ENCODE peak calls at places on chromosome 11, in seven cellular contexts. One of them, this sample, is unnamed.

GRCh38 chr11:71459767-71460320 is 6.8 kb downstream of the NADSYN1 start:
- DNase-seq in K562: no peak
- DNase-seq in body of pancreas: no peak
- DNase-seq in Peyer's patch: no peak
- DNase-seq in heart left ventricle: no peak
- DNase-seq in IMR-90: no peak
- DNase-seq in uterus: no peak
- DNase-seq in this sample: no peak

GRCh38 chr11:27174672-27175210 is 134.1 kb downstream of the BBOX1 start:
- DNase-seq in K562: no peak
- DNase-seq in body of pancreas: no peak
- DNase-seq in Peyer's patch: no peak
- DNase-seq in heart left ventricle: no peak
- DNase-seq in IMR-90: no peak
- DNase-seq in uterus: no peak
- DNase-seq in this sample: no peak

GRCh38 chr11:116035972-116036371 is 531.8 kb upstream of the CADM1 start:
- DNase-seq in K562: no peak
- DNase-seq in body of pancreas: no peak
- DNase-seq in Peyer's patch: no peak
- DNase-seq in heart left ventricle: no peak
- DNase-seq in IMR-90: no peak
- DNase-seq in uterus: no peak
- DNase-seq in this sample: no peak

GRCh38 chr11:94128171-94128745 is 383 bp upstream of the PANX1 start:
- DNase-seq in K562: no peak
- DNase-seq in body of pancreas: peak
- DNase-seq in Peyer's patch: no peak
- DNase-seq in heart left ventricle: no peak
- DNase-seq in IMR-90: no peak
- DNase-seq in uterus: no peak
- DNase-seq in this sample: no peak

GRCh38 chr11:2182075-2182474 is 10.5 kb upstream of the TH start:
- DNase-seq in K562: no peak
- DNase-seq in body of pancreas: no peak
- DNase-seq in Peyer's patch: no peak
- DNase-seq in heart left ventricle: no peak
- DNase-seq in IMR-90: no peak
- DNase-seq in uterus: no peak
- DNase-seq in this sample: no peak

GRCh38 chr11:103486609-103487008 is 377.4 kb downstream of the DYNC2H1 start:
- DNase-seq in K562: no peak
- DNase-seq in body of pancreas: no peak
- DNase-seq in Peyer's patch: no peak
- DNase-seq in heart left ventricle: no peak
- DNase-seq in IMR-90: peak
- DNase-seq in uterus: no peak
- DNase-seq in this sample: no peak

GRCh38 chr11:44632466-44633123 is 67.1 kb downstream of the CD82 start:
- DNase-seq in K562: peak
- DNase-seq in body of pancreas: no peak
- DNase-seq in Peyer's patch: peak
- DNase-seq in heart left ventricle: no peak
- DNase-seq in IMR-90: no peak
- DNase-seq in uterus: no peak
- DNase-seq in this sample: peak

GRCh38 chr11:125372088-125372487 is 124.0 kb downstream of the FEZ1 start:
- DNase-seq in K562: no peak
- DNase-seq in body of pancreas: no peak
- DNase-seq in Peyer's patch: no peak
- DNase-seq in heart left ventricle: no peak
- DNase-seq in IMR-90: no peak
- DNase-seq in uterus: no peak
- DNase-seq in this sample: no peak

GRCh38 chr11:129223260-129223659 is 31.1 kb upstream of the ARHGAP32 start:
- DNase-seq in K562: no peak
- DNase-seq in body of pancreas: no peak
- DNase-seq in Peyer's patch: no peak
- DNase-seq in heart left ventricle: no peak
- DNase-seq in IMR-90: no peak
- DNase-seq in uterus: no peak
- DNase-seq in this sample: no peak

GRCh38 chr11:77126861-77127673 is 979 bp upstream of the MYO7A start:
- DNase-seq in K562: peak
- DNase-seq in body of pancreas: peak
- DNase-seq in Peyer's patch: peak
- DNase-seq in heart left ventricle: peak
- DNase-seq in IMR-90: peak
- DNase-seq in uterus: peak
- DNase-seq in this sample: peak

GRCh38 chr11:34757026-34757451 is 136.1 kb downstream of the EHF start:
- DNase-seq in K562: no peak
- DNase-seq in body of pancreas: no peak
- DNase-seq in Peyer's patch: no peak
- DNase-seq in heart left ventricle: no peak
- DNase-seq in IMR-90: no peak
- DNase-seq in uterus: no peak
- DNase-seq in this sample: no peak

GRCh38 chr11:23423119-23423518 is 562.8 kb upstream of the CCDC179 start:
- DNase-seq in K562: no peak
- DNase-seq in body of pancreas: no peak
- DNase-seq in Peyer's patch: no peak
- DNase-seq in heart left ventricle: no peak
- DNase-seq in IMR-90: peak
- DNase-seq in uterus: no peak
- DNase-seq in this sample: no peak

GRCh38 chr11:1219836-1220810 is 2.7 kb upstream of the MUC5B start:
- DNase-seq in K562: no peak
- DNase-seq in body of pancreas: peak
- DNase-seq in Peyer's patch: peak
- DNase-seq in heart left ventricle: peak
- DNase-seq in IMR-90: no peak
- DNase-seq in uterus: no peak
- DNase-seq in this sample: no peak

GRCh38 chr11:59791639-59792038 is 18.9 kb downstream of the MRPL16 start:
- DNase-seq in K562: no peak
- DNase-seq in body of pancreas: no peak
- DNase-seq in Peyer's patch: no peak
- DNase-seq in heart left ventricle: no peak
- DNase-seq in IMR-90: no peak
- DNase-seq in uterus: no peak
- DNase-seq in this sample: no peak

GRCh38 chr11:70661763-70662501 is 263.6 kb downstream of the CTTN start:
- DNase-seq in K562: no peak
- DNase-seq in body of pancreas: no peak
- DNase-seq in Peyer's patch: no peak
- DNase-seq in heart left ventricle: no peak
- DNase-seq in IMR-90: peak
- DNase-seq in uterus: no peak
- DNase-seq in this sample: no peak

GRCh38 chr11:102842930-102843329 is 479 bp downstream of the MMP3 start:
- DNase-seq in K562: no peak
- DNase-seq in body of pancreas: no peak
- DNase-seq in Peyer's patch: no peak
- DNase-seq in heart left ventricle: no peak
- DNase-seq in IMR-90: peak
- DNase-seq in uterus: no peak
- DNase-seq in this sample: no peak

GRCh38 chr11:99325807-99326206 is 305.1 kb downstream of the CNTN5 start:
- DNase-seq in K562: no peak
- DNase-seq in body of pancreas: no peak
- DNase-seq in Peyer's patch: no peak
- DNase-seq in heart left ventricle: no peak
- DNase-seq in IMR-90: peak
- DNase-seq in uterus: no peak
- DNase-seq in this sample: peak

GRCh38 chr11:120334894-120335462 is 1.2 kb upstream of the ARHGEF12 start:
- DNase-seq in K562: peak
- DNase-seq in body of pancreas: peak
- DNase-seq in Peyer's patch: peak
- DNase-seq in heart left ventricle: no peak
- DNase-seq in IMR-90: peak
- DNase-seq in uterus: peak
- DNase-seq in this sample: peak

GRCh38 chr11:6326303-6326702 is 6.0 kb upstream of the CAVIN3 start:
- DNase-seq in K562: no peak
- DNase-seq in body of pancreas: no peak
- DNase-seq in Peyer's patch: no peak
- DNase-seq in heart left ventricle: no peak
- DNase-seq in IMR-90: no peak
- DNase-seq in uterus: no peak
- DNase-seq in this sample: no peak

GRCh38 chr11:64971421-64972233 is at the start of gene MAJIN:
- DNase-seq in K562: peak
- DNase-seq in body of pancreas: peak
- DNase-seq in Peyer's patch: peak
- DNase-seq in heart left ventricle: peak
- DNase-seq in IMR-90: peak
- DNase-seq in uterus: peak
- DNase-seq in this sample: no peak

GRCh38 chr11:83071641-83072591 is at the start of gene RAB30:
- DNase-seq in K562: peak
- DNase-seq in body of pancreas: peak
- DNase-seq in Peyer's patch: peak
- DNase-seq in heart left ventricle: peak
- DNase-seq in IMR-90: peak
- DNase-seq in uterus: peak
- DNase-seq in this sample: peak
- TF ChIP-seq POLR2A in K562: peak
- TF ChIP-seq POLR2A in body of pancreas: peak
- TF ChIP-seq POLR2A in Peyer's patch: peak
- TF ChIP-seq POLR2A in heart left ventricle: peak
- TF ChIP-seq POLR2A in IMR-90: peak
- TF ChIP-seq POLR2A in uterus: peak
- TF ChIP-seq POLR2A in this sample: peak

GRCh38 chr11:16984229-16984628 is 30.0 kb downstream of the PLEKHA7 start:
- DNase-seq in K562: no peak
- DNase-seq in body of pancreas: no peak
- DNase-seq in Peyer's patch: no peak
- DNase-seq in heart left ventricle: no peak
- DNase-seq in IMR-90: no peak
- DNase-seq in uterus: no peak
- DNase-seq in this sample: no peak

GRCh38 chr11:16989554-16989953 is 24.7 kb downstream of the PLEKHA7 start:
- DNase-seq in K562: no peak
- DNase-seq in body of pancreas: no peak
- DNase-seq in Peyer's patch: peak
- DNase-seq in heart left ventricle: no peak
- DNase-seq in IMR-90: no peak
- DNase-seq in uterus: no peak
- DNase-seq in this sample: no peak

GRCh38 chr11:16986434-16987204 is 27.6 kb downstream of the PLEKHA7 start:
- DNase-seq in K562: peak
- DNase-seq in body of pancreas: peak
- DNase-seq in Peyer's patch: peak
- DNase-seq in heart left ventricle: no peak
- DNase-seq in IMR-90: no peak
- DNase-seq in uterus: no peak
- DNase-seq in this sample: no peak

GRCh38 chr11:16985297-16985696 is 28.9 kb downstream of the PLEKHA7 start:
- DNase-seq in K562: no peak
- DNase-seq in body of pancreas: no peak
- DNase-seq in Peyer's patch: peak
- DNase-seq in heart left ventricle: no peak
- DNase-seq in IMR-90: no peak
- DNase-seq in uterus: no peak
- DNase-seq in this sample: no peak

GRCh38 chr11:16987205-16987568 is 27.0 kb downstream of the PLEKHA7 start:
- DNase-seq in K562: peak
- DNase-seq in body of pancreas: peak
- DNase-seq in Peyer's patch: peak
- DNase-seq in heart left ventricle: no peak
- DNase-seq in IMR-90: no peak
- DNase-seq in uterus: no peak
- DNase-seq in this sample: no peak
- H3K4me3 ChIP-seq in K562: no peak
- H3K4me3 ChIP-seq in body of pancreas: no peak
- H3K4me3 ChIP-seq in Peyer's patch: no peak
- H3K4me3 ChIP-seq in heart left ventricle: no peak
- H3K4me3 ChIP-seq in IMR-90: no peak
- H3K4me3 ChIP-seq in uterus: no peak
- H3K4me3 ChIP-seq in this sample: no peak

GRCh38 chr11:74196781-74197486 is 25.8 kb downstream of the PPME1 start:
- DNase-seq in K562: no peak
- DNase-seq in body of pancreas: no peak
- DNase-seq in Peyer's patch: no peak
- DNase-seq in heart left ventricle: no peak
- DNase-seq in IMR-90: no peak
- DNase-seq in uterus: no peak
- DNase-seq in this sample: no peak

GRCh38 chr11:74195828-74196227 is 24.7 kb downstream of the PPME1 start:
- DNase-seq in K562: no peak
- DNase-seq in body of pancreas: no peak
- DNase-seq in Peyer's patch: no peak
- DNase-seq in heart left ventricle: no peak
- DNase-seq in IMR-90: peak
- DNase-seq in uterus: no peak
- DNase-seq in this sample: no peak
- TF ChIP-seq POLR2A in K562: no peak
- TF ChIP-seq POLR2A in body of pancreas: no peak
- TF ChIP-seq POLR2A in Peyer's patch: no peak
- TF ChIP-seq POLR2A in heart left ventricle: no peak
- TF ChIP-seq POLR2A in IMR-90: no peak
- TF ChIP-seq POLR2A in uterus: no peak
- TF ChIP-seq POLR2A in this sample: no peak

GRCh38 chr11:122248939-122249338 is 132.9 kb upstream of the BLID start:
- DNase-seq in K562: no peak
- DNase-seq in body of pancreas: no peak
- DNase-seq in Peyer's patch: no peak
- DNase-seq in heart left ventricle: no peak
- DNase-seq in IMR-90: peak
- DNase-seq in uterus: no peak
- DNase-seq in this sample: no peak
- H3K4me3 ChIP-seq in K562: no peak
- H3K4me3 ChIP-seq in body of pancreas: no peak
- H3K4me3 ChIP-seq in Peyer's patch: no peak
- H3K4me3 ChIP-seq in heart left ventricle: no peak
- H3K4me3 ChIP-seq in IMR-90: no peak
- H3K4me3 ChIP-seq in uterus: no peak
- H3K4me3 ChIP-seq in this sample: no peak

GRCh38 chr11:66070604-66071325 is 693 bp downstream of the PACS1 start:
- DNase-seq in K562: peak
- DNase-seq in body of pancreas: peak
- DNase-seq in Peyer's patch: peak
- DNase-seq in heart left ventricle: peak
- DNase-seq in IMR-90: peak
- DNase-seq in uterus: peak
- DNase-seq in this sample: peak

GRCh38 chr11:66071326-66071870 is 1.3 kb downstream of the PACS1 start:
- DNase-seq in K562: no peak
- DNase-seq in body of pancreas: no peak
- DNase-seq in Peyer's patch: no peak
- DNase-seq in heart left ventricle: no peak
- DNase-seq in IMR-90: no peak
- DNase-seq in uterus: no peak
- DNase-seq in this sample: no peak

GRCh38 chr11:66068923-66069714 is 953 bp upstream of the PACS1 start:
- DNase-seq in K562: peak
- DNase-seq in body of pancreas: peak
- DNase-seq in Peyer's patch: peak
- DNase-seq in heart left ventricle: no peak
- DNase-seq in IMR-90: peak
- DNase-seq in uterus: no peak
- DNase-seq in this sample: peak

GRCh38 chr11:66068154-66068821 is 1.8 kb upstream of the PACS1 start:
- DNase-seq in K562: peak
- DNase-seq in body of pancreas: peak
- DNase-seq in Peyer's patch: peak
- DNase-seq in heart left ventricle: peak
- DNase-seq in IMR-90: peak
- DNase-seq in uterus: peak
- DNase-seq in this sample: peak

GRCh38 chr11:66069715-66070603 is at the start of gene PACS1:
- DNase-seq in K562: peak
- DNase-seq in body of pancreas: peak
- DNase-seq in Peyer's patch: peak
- DNase-seq in heart left ventricle: peak
- DNase-seq in IMR-90: peak
- DNase-seq in uterus: peak
- DNase-seq in this sample: peak
- TF ChIP-seq POLR2A in K562: peak
- TF ChIP-seq POLR2A in body of pancreas: peak
- TF ChIP-seq POLR2A in Peyer's patch: peak
- TF ChIP-seq POLR2A in heart left ventricle: peak
- TF ChIP-seq POLR2A in IMR-90: peak
- TF ChIP-seq POLR2A in uterus: peak
- TF ChIP-seq POLR2A in this sample: no peak

This sample was measured in NB4.